ENCODE peak calls at places on chromosomes 16 and 17, in four cellular contexts. G, Z, S and V are unnamed samples.

GRCh38 chr17:67374329-67375053 is 2.6 kb upstream of the PITPNC1 start:
- DNase-seq in Z (peak), S (peak), G (peak), V (peak)

GRCh38 chr17:72115789-72116520 is 4.9 kb upstream of the SOX9 start:
- DNase-seq in S (no peak), Z (no peak), G (no peak), V (no peak)

GRCh38 chr16:54936086-54936978 is 5.7 kb downstream of the IRX5 start:
- DNase-seq in Z (no peak), G (no peak), S (no peak), V (no peak)

GRCh38 chr17:57271821-57272220 is 15.5 kb downstream of the MSI2 start:
- DNase-seq in Z (no peak), S (no peak), G (no peak), V (no peak)

GRCh38 chr16:10373556-10373955 is 12.3 kb upstream of the ATF7IP2 start:
- DNase-seq in Z (no peak), G (no peak), S (no peak), V (no peak)

GRCh38 chr16:27792486-27793275 is 242.7 kb downstream of the KATNIP start:
- DNase-seq in G (no peak), S (no peak), Z (no peak), V (no peak)

GRCh38 chr17:66713533-66714042 is 121.3 kb upstream of the CACNG5 start:
- DNase-seq in G (no peak), Z (no peak), S (no peak), V (no peak)

GRCh38 chr17:83105512-83105911 is 26.1 kb downstream of the METRNL start:
- DNase-seq in S (peak), Z (no peak), G (no peak), V (no peak)

GRCh38 chr17:76365256-76365903 is 11.7 kb upstream of the PRPSAP1 start:
- DNase-seq in Z (no peak), G (no peak), S (no peak), V (no peak)

GRCh38 chr16:4200000-4200780 is 41.7 kb downstream of the SRL start:
- DNase-seq in S (no peak), G (peak), Z (peak), V (peak)

GRCh38 chr16:88484505-88485365 is 31.7 kb downstream of the ZFPM1 start:
- DNase-seq in G (no peak), S (peak), Z (no peak), V (no peak)

GRCh38 chr17:45228121-45228941 is 6.6 kb downstream of the FMNL1 start:
- DNase-seq in Z (no peak), S (peak), G (no peak), V (no peak)